ENCODE peak calls at places on chromosomes 11 and 22, in seven cellular contexts. O is HCT116, C is K562, S is fibroblast of pulmonary artery, V is A549, I is endodermal cell, W is kidney. M is an unnamed sample.

GRCh38 chr22:28021116-28021997 is 102.3 kb upstream of the PITPNB start:
- DNase-seq in V (no peak), W (peak; percentile 37), C (no peak), I (no peak), O (no peak), S (no peak), M (no peak)

GRCh38 chr11:78806214-78807004 is 231.7 kb upstream of the NARS2 start:
- DNase-seq in O (no peak), C (no peak), S (peak; percentile 20), I (no peak), W (no peak), V (no peak), M (no peak)

GRCh38 chr11:75725552-75726320 is 8.1 kb downstream of the MOGAT2 start:
- DNase-seq in C (no peak), O (no peak), I (peak; percentile 37), S (no peak), V (no peak), W (no peak), M (no peak)

GRCh38 chr11:7632211-7632610 is 41.1 kb downstream of the CYB5R2 start:
- DNase-seq in W (no peak), S (no peak), O (no peak), C (no peak), I (no peak), V (no peak), M (no peak)

GRCh38 chr22:37472418-37473006 is 13.7 kb downstream of the MFNG start:
- DNase-seq in S (peak; percentile 42), O (no peak), C (peak; percentile 57), V (peak; percentile 55), W (peak; percentile 46), I (peak; percentile 87), M (peak; percentile 69)

GRCh38 chr22:27100789-27101188 is 443.4 kb downstream of the MIAT start:
- DNase-seq in V (no peak), C (no peak), I (peak; percentile 77), W (peak; percentile 78), O (no peak), S (peak; percentile 29), M (no peak)

GRCh38 chr22:46011627-46012181 is 34.7 kb upstream of the WNT7B start:
- DNase-seq in C (no peak), I (no peak), V (no peak), O (no peak), W (peak; percentile 79), S (no peak), M (no peak)

GRCh38 chr11:3840289-3840869 is 380 bp downstream of the RHOG start:
- DNase-seq in S (no peak), C (no peak), W (peak; percentile 82), O (no peak), I (peak; percentile 64), V (no peak), M (no peak)

GRCh38 chr11:85799142-85799541 is 11.8 kb downstream of the SYTL2 start:
- DNase-seq in C (no peak), W (no peak), O (no peak), V (no peak), I (no peak), S (no peak), M (no peak)

GRCh38 chr22:17789379-17790200 is 15.3 kb upstream of the BID start:
- DNase-seq in I (no peak), W (no peak), V (no peak), C (no peak), O (no peak), S (no peak), M (no peak)

GRCh38 chr22:23305321-23305910 is 125.1 kb downstream of the BCR start:
- DNase-seq in S (peak; percentile 83), I (no peak), C (no peak), W (peak; percentile 86), V (no peak), O (no peak), M (no peak)

GRCh38 chr11:65558002-65558784 is at the start of gene LTBP3:
- DNase-seq in V (peak; percentile 64), W (peak; percentile 95), S (peak; percentile 82), C (peak; percentile 85), I (peak; percentile 83), O (no peak), M (peak; percentile 82)

GRCh38 chr11:10481567-10482349 is 26.7 kb downstream of the AMPD3 start:
- DNase-seq in O (no peak), C (no peak), I (no peak), V (no peak), W (no peak), S (no peak), M (no peak)

GRCh38 chr11:125333354-125334077 is 162.5 kb downstream of the FEZ1 start:
- DNase-seq in S (no peak), W (no peak), V (no peak), C (no peak), O (no peak), I (no peak), M (peak; percentile 21)

GRCh38 chr11:132850106-132850505 is 682.2 kb downstream of the OPCML start:
- DNase-seq in O (no peak), I (no peak), W (no peak), C (no peak), V (no peak), S (no peak), M (no peak)

GRCh38 chr11:46438211-46438610 is 46.6 kb upstream of the CHRM4 start:
- DNase-seq in C (no peak), S (no peak), I (no peak), O (no peak), W (no peak), V (no peak), M (no peak)

GRCh38 chr11:33616552-33616951 is 84.1 kb downstream of the C11orf91 start:
- DNase-seq in C (no peak), I (no peak), W (no peak), S (no peak), V (no peak), O (no peak), M (no peak)

GRCh38 chr11:33617672-33618362 is 82.8 kb downstream of the C11orf91 start:
- DNase-seq in S (no peak), O (no peak), I (no peak), C (no peak), W (no peak), V (no peak), M (no peak)

GRCh38 chr11:33620423-33621120 is 80.1 kb downstream of the C11orf91 start:
- DNase-seq in O (no peak), V (no peak), S (peak; percentile 71), W (no peak), I (no peak), C (no peak), M (no peak)

GRCh38 chr11:33618363-33618735 is 82.3 kb downstream of the C11orf91 start:
- DNase-seq in O (no peak), W (no peak), S (no peak), V (no peak), I (no peak), C (no peak), M (no peak)

GRCh38 chr11:33618956-33619355 is 81.7 kb downstream of the C11orf91 start:
- DNase-seq in W (no peak), O (no peak), I (no peak), C (no peak), V (no peak), S (no peak), M (no peak)
- TF ChIP-seq CTCF in W (no peak), O (no peak), I (no peak), C (no peak), V (no peak), S (no peak), M (no peak)

GRCh38 chr11:111912535-111912934 is at the start of gene HSPB2:
- DNase-seq in S (no peak), O (no peak), I (no peak), W (peak; percentile 78), V (no peak), C (peak; percentile 69), M (no peak)

GRCh38 chr11:111913031-111913861 is 712 bp downstream of the HSPB2 start:
- DNase-seq in S (no peak), W (peak; percentile 80), C (peak; percentile 37), O (no peak), I (no peak), V (no peak), M (no peak)

GRCh38 chr11:111913997-111914396 is 1.5 kb downstream of the HSPB2 start:
- DNase-seq in S (peak; percentile 88), O (no peak), V (no peak), W (peak; percentile 84), I (no peak), C (no peak), M (no peak)

GRCh38 chr11:111910637-111911562 is 670 bp downstream of the CRYAB start:
- DNase-seq in V (no peak), S (no peak), W (no peak), I (no peak), C (peak; percentile 56), O (no peak), M (no peak)

DNA sequence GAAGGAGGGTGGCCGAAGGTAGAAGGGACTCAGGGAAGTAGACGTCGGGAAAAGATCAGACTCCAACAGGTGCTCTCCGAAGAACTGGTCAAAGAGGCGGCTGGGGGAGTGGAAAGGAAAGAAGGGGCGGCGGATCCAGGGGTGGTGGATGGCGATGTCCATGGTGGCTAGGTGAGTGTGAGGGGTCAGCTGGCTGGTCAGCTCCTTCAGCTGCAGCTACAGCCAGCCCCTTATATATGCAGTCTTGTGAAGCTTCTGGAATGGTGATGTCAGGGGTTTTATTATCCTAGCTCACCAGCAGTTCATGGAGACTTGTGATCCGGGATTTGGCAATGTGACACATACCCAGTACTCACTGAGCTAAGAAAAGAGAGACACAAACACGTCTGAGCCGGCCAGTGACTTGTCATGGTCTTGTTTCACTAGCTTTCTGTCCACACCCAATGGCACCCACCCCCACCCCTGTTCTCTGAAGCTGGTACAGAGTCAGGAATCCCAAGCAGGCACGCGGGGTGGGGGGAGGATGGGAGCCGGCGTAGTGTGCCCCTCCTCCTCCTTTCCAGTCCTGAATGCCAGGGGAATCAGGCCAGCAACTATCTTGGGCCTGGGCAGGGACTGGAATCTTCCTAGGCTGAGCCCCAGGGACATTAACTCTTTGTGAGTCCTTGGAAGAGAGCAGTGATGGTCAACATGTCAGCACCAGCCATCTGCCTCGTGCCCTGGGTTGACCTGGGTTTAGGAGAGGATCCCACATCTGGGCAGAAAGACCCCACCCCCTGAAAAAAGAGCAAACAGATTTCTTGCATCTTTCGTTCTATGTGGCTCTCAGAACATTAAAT is at the start of gene CRYAB:
- DNase-seq in C (peak; percentile 33), I (peak; percentile 65), S (peak; percentile 83), W (peak; percentile 97), V (peak; percentile 49), O (no peak), M (no peak)
- H3K4me3 ChIP-seq in C (no peak within 1 kb of the TSS), I (no peak within 1 kb of the TSS), S (peak within 1 kb of the TSS; percentile 21), W (peak within 1 kb of the TSS; percentile 59), V (no peak within 1 kb of the TSS), O (no peak within 1 kb of the TSS), M (no peak within 1 kb of the TSS)

GRCh38 chr22:47144076-47144765 is 381.8 kb downstream of the TBC1D22A start:
- DNase-seq in C (no peak), W (no peak), V (no peak), O (no peak), I (no peak), S (no peak), M (no peak)
- TF ChIP-seq CTCF in C (no peak), W (no peak), V (no peak), O (no peak), I (no peak), S (no peak), M (no peak)

DNA sequence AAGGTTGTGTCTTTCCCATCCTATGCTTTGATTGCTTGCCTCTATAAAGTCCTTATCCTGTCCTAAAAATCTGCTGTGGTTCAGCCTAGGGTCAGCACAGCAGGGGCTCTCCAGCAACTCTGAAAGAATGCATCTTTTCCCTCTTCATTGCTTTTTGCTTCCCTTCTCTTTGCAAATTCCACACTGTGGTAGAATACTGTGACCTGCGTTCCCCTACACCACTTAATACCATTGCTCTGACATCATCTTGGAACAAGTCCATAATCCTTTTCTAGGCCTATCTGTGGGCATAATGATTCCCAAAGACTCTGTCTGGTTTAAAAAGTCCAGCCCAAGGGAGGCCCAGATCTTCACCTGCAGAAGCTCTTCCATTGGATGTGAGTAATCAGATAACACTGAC is 177.7 kb downstream of the NAV2 start:
- DNase-seq in C (no peak), S (peak; percentile 80), O (no peak), I (no peak), W (no peak), V (peak; percentile 8), M (no peak)
- H3K4me3 ChIP-seq in C (no peak overlapping the region), S (no peak overlapping the region), O (no peak overlapping the region), I (no peak overlapping the region), W (no peak overlapping the region), V (no peak overlapping the region), M (no peak overlapping the region)

M was measured in Caco-2.